ENCODE peak calls at places on chromosome 5, in six cellular contexts. O is fibroblast of lung, W is Peyer's patch, C is astrocyte of the spinal cord, N is GM12865, P is foreskin fibroblast. M is an unnamed sample.

GRCh38 chr5:119360905-119361605 is 5.2 kb downstream of the TNFAIP8 start:
- DNase-seq in O (no peak), W (no peak), C (no peak), N (no peak), P (peak), M (peak)

GRCh38 chr5:107284822-107285510 is 385.8 kb downstream of the EFNA5 start:
- DNase-seq in O (no peak), W (no peak), C (peak), N (no peak), P (peak), M (peak)

GRCh38 chr5:124628721-124629596 is 117.5 kb downstream of the ZNF608 start:
- DNase-seq in O (peak), W (no peak), C (peak), N (no peak), P (peak), M (peak)

GRCh38 chr5:87399720-87400119 is 13.0 kb downstream of the CCNH start:
- DNase-seq in O (no peak), W (no peak), C (no peak), N (no peak), P (no peak), M (peak)

GRCh38 chr5:168365581-168366081 is 74.2 kb downstream of the WWC1 start:
- DNase-seq in O (peak), W (no peak), C (peak), N (no peak), P (peak), M (no peak)

GRCh38 chr5:81751836-81752643 is 1.1 kb upstream of the SSBP2 start:
- DNase-seq in O (peak), W (no peak), C (peak), N (no peak), P (peak), M (no peak)

GRCh38 chr5:14250094-14250777 is 107.1 kb downstream of the TRIO start:
- DNase-seq in O (peak), W (no peak), C (peak), N (no peak), P (peak), M (peak)

GRCh38 chr5:154196955-154197652 is 6.6 kb downstream of the GALNT10 start:
- DNase-seq in O (peak), W (no peak), C (peak), N (no peak), P (peak), M (peak)

GRCh38 chr5:55456216-55456895 is 78.4 kb downstream of the PLPP1 start:
- DNase-seq in O (peak), W (no peak), C (peak), N (no peak), P (peak), M (peak)

GRCh38 chr5:58542709-58543108 is 40.2 kb upstream of the RAB3C start:
- DNase-seq in O (no peak), W (no peak), C (no peak), N (no peak), P (no peak), M (no peak)

GRCh38 chr5:20556364-20556763 is 568.4 kb upstream of the CDH18 start:
- DNase-seq in O (peak), W (no peak), C (peak), N (no peak), P (no peak), M (peak)

GRCh38 chr5:52449506-52449905 is 338.2 kb upstream of the ITGA1 start:
- DNase-seq in O (no peak), W (no peak), C (no peak), N (no peak), P (no peak), M (no peak)

DNA sequence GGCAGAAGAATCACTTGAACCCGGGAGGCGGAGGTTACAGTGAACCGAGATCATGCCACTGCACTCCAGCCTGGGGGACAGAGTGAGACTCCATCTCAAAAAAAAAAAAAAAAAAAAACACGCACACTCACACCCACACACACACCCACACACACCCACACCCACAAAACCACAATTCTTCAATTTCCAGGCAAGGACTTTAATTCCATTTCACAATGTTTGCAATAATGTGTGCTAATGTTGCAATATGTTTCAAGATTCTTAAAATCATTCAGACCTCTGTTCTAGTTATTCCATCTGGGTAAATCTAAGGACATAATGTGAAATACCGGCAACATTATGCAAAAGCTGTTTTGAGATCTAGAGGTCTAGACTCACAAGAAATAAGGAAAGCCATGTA is 28.3 kb downstream of the CCDC69 start:
- DNase-seq in O (peak), W (no peak), C (no peak), N (no peak), P (peak), M (peak)
- TF ChIP-seq CTCF in O (no peak), W (no peak), C (no peak), N (no peak), P (no peak), M (no peak)

DNA sequence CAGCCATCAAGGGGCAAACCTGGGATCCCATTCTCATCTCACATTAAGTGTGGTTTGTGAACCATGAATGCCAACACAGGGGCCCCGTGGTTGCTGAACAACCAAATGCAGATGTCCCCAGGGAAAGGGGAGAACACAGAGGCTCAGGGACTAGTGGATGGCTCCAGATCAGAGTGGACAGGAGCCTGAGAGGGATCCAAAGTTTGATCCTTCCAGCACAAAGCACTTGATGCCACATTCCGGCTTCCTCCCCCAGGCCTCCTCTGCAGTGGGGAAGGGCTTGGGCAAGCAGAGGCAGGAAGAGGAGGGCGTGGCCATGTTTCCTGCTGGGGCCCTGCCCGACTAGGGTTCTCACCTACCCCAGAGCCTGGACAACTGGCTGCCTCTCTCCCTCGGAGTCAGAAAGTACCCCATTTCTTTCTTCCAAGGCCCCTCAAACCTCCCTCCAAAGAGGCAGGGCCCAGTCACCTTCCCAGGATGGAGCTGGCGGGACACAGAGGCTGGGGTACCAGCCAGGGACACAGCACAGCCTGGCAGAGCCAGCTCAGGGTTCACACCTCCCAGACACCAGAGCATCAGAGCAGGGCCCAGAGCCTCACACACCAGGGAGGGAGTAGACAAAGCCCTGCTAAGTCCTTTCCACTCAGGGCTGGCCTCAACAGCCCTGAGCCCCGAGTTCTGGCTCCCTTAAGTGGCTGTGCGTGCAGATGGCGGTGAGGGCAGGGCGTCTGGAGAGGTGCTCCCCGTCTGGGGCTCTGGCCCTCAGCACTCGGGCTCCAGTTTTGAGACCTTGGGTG is 4.3 kb upstream of the RNF44 start:
- DNase-seq in O (no peak), W (peak), C (peak), N (peak), P (peak), M (peak)
- H3K4me3 ChIP-seq in O (no peak), W (no peak), C (no peak), N (peak), P (no peak), M (no peak)

GRCh38 chr5:1052641-1053390 is 44.2 kb downstream of the NKD2 start:
- DNase-seq in O (no peak), W (no peak), C (no peak), N (no peak), P (peak), M (no peak)
- TF ChIP-seq CTCF in O (no peak), W (no peak), C (no peak), N (no peak), P (peak), M (no peak)

DNA sequence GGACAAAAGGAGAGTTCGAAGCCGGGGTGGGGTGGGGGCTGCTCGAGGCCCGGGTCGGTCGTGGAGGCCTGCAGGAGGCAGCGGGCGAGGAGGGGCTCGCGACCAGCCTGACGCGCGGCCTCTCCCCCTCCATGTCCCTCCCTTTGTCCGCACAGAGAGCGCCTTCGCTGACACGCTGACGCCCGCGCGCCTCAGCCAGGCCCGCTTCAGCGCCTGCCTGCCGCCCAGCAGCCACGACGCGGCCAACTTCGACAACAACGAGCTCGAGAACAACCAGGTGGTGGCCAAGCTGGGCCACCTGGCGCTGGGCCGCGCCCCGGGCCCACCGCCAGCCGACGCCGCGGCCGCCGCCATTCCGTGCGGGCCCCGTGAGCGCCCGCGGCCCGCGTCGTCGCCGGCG is 42.2 kb downstream of the NEURL1B start:
- DNase-seq in O (no peak), W (no peak), C (no peak), N (no peak), P (no peak), M (no peak)
- H3K4me3 ChIP-seq in O (no peak), W (no peak), C (no peak), N (no peak), P (no peak), M (no peak)

M was measured in cardiac fibroblast.